ENCODE peak calls at places on chromosomes 1 and 21, in seven cellular contexts. One of them, this sample, is unnamed. For H3K4me1 and H3K9me3, the result is how much of the 10 kb centered on the place peaks cover.

GRCh38 chr21:44461438-44462089 is 6.3 kb downstream of the LRRC3 start:
- DNase-seq in sigmoid colon: peak
- DNase-seq in colonic mucosa: no peak
- DNase-seq in right lobe of liver: peak
- DNase-seq in adipocyte: no peak
- DNase-seq in CD8-positive, alpha-beta T cell: no peak
- DNase-seq in heart left ventricle: no peak
- DNase-seq in this sample: no peak

GRCh38 chr1:21773585-21773984 is 9.4 kb downstream of the USP48 start:
- DNase-seq in sigmoid colon: peak
- DNase-seq in adipocyte: no peak
- DNase-seq in colonic mucosa: no peak
- DNase-seq in right lobe of liver: no peak
- DNase-seq in CD8-positive, alpha-beta T cell: no peak
- DNase-seq in heart left ventricle: no peak
- DNase-seq in this sample: no peak

GRCh38 chr1:32503153-32503552 is 36.1 kb upstream of the ZBTB8A start:
- DNase-seq in sigmoid colon: no peak
- DNase-seq in right lobe of liver: no peak
- DNase-seq in adipocyte: no peak
- DNase-seq in CD8-positive, alpha-beta T cell: no peak
- DNase-seq in heart left ventricle: no peak
- DNase-seq in colonic mucosa: no peak
- DNase-seq in this sample: no peak

GRCh38 chr1:20710450-20711284 is 7.1 kb downstream of the KIF17 start:
- DNase-seq in right lobe of liver: no peak
- DNase-seq in heart left ventricle: no peak
- DNase-seq in adipocyte: no peak
- DNase-seq in colonic mucosa: no peak
- DNase-seq in sigmoid colon: no peak
- DNase-seq in CD8-positive, alpha-beta T cell: no peak
- DNase-seq in this sample: no peak

GRCh38 chr21:43278359-43278758 is 109.6 kb downstream of the CRYAA start:
- DNase-seq in CD8-positive, alpha-beta T cell: no peak
- DNase-seq in sigmoid colon: no peak
- DNase-seq in adipocyte: no peak
- DNase-seq in heart left ventricle: no peak
- DNase-seq in right lobe of liver: peak
- DNase-seq in colonic mucosa: no peak
- DNase-seq in this sample: no peak

GRCh38 chr1:9629445-9630201 is 21.9 kb upstream of the PIK3CD start:
- DNase-seq in right lobe of liver: peak
- DNase-seq in sigmoid colon: no peak
- DNase-seq in CD8-positive, alpha-beta T cell: peak
- DNase-seq in heart left ventricle: peak
- DNase-seq in adipocyte: no peak
- DNase-seq in colonic mucosa: peak
- DNase-seq in this sample: no peak

GRCh38 chr1:37556712-37557196 is at the start of gene DNALI1:
- DNase-seq in heart left ventricle: peak
- DNase-seq in adipocyte: peak
- DNase-seq in CD8-positive, alpha-beta T cell: no peak
- DNase-seq in colonic mucosa: peak
- DNase-seq in sigmoid colon: peak
- DNase-seq in right lobe of liver: peak
- DNase-seq in this sample: peak

GRCh38 chr1:179871940-179872339 is 5.7 kb downstream of the TOR1AIP2 start:
- DNase-seq in CD8-positive, alpha-beta T cell: no peak
- DNase-seq in heart left ventricle: no peak
- DNase-seq in adipocyte: no peak
- DNase-seq in right lobe of liver: no peak
- DNase-seq in sigmoid colon: no peak
- DNase-seq in colonic mucosa: no peak
- DNase-seq in this sample: no peak

GRCh38 chr21:35138665-35139381 is 89.7 kb upstream of the RUNX1 start:
- DNase-seq in CD8-positive, alpha-beta T cell: peak
- DNase-seq in adipocyte: peak
- DNase-seq in sigmoid colon: no peak
- DNase-seq in heart left ventricle: no peak
- DNase-seq in right lobe of liver: no peak
- DNase-seq in colonic mucosa: no peak
- DNase-seq in this sample: no peak

GRCh38 chr1:156675715-156676311 is 1.4 kb downstream of the NES start:
- DNase-seq in CD8-positive, alpha-beta T cell: no peak
- DNase-seq in adipocyte: peak
- DNase-seq in colonic mucosa: no peak
- DNase-seq in heart left ventricle: peak
- DNase-seq in sigmoid colon: no peak
- DNase-seq in right lobe of liver: no peak
- DNase-seq in this sample: no peak

GRCh38 chr1:235703516-235703915 is 53.9 kb upstream of the GNG4 start:
- DNase-seq in heart left ventricle: no peak
- DNase-seq in colonic mucosa: no peak
- DNase-seq in sigmoid colon: no peak
- DNase-seq in adipocyte: peak
- DNase-seq in CD8-positive, alpha-beta T cell: no peak
- DNase-seq in right lobe of liver: no peak
- DNase-seq in this sample: no peak

GRCh38 chr21:46376856-46377453 is 53.0 kb downstream of the PCNT start:
- DNase-seq in right lobe of liver: no peak
- DNase-seq in sigmoid colon: no peak
- DNase-seq in heart left ventricle: no peak
- DNase-seq in colonic mucosa: no peak
- DNase-seq in CD8-positive, alpha-beta T cell: no peak
- DNase-seq in adipocyte: no peak
- DNase-seq in this sample: no peak

GRCh38 chr21:46374761-46375389 is 50.9 kb downstream of the PCNT start:
- DNase-seq in sigmoid colon: no peak
- DNase-seq in CD8-positive, alpha-beta T cell: no peak
- DNase-seq in heart left ventricle: no peak
- DNase-seq in right lobe of liver: no peak
- DNase-seq in adipocyte: no peak
- DNase-seq in colonic mucosa: no peak
- DNase-seq in this sample: no peak

GRCh38 chr21:46376231-46376628 is 52.3 kb downstream of the PCNT start:
- DNase-seq in adipocyte: no peak
- DNase-seq in right lobe of liver: no peak
- DNase-seq in heart left ventricle: no peak
- DNase-seq in sigmoid colon: no peak
- DNase-seq in CD8-positive, alpha-beta T cell: no peak
- DNase-seq in colonic mucosa: no peak
- DNase-seq in this sample: no peak

GRCh38 chr21:46377789-46378188 is 53.8 kb downstream of the PCNT start:
- DNase-seq in right lobe of liver: no peak
- DNase-seq in adipocyte: no peak
- DNase-seq in sigmoid colon: no peak
- DNase-seq in heart left ventricle: no peak
- DNase-seq in CD8-positive, alpha-beta T cell: no peak
- DNase-seq in colonic mucosa: no peak
- DNase-seq in this sample: no peak

GRCh38 chr21:46375560-46376230 is 51.7 kb downstream of the PCNT start:
- DNase-seq in adipocyte: no peak
- DNase-seq in CD8-positive, alpha-beta T cell: no peak
- DNase-seq in colonic mucosa: no peak
- DNase-seq in sigmoid colon: peak
- DNase-seq in heart left ventricle: no peak
- DNase-seq in right lobe of liver: no peak
- DNase-seq in this sample: no peak
- H3K4me1 ChIP-seq in adipocyte: under half
- H3K4me1 ChIP-seq in CD8-positive, alpha-beta T cell: under half
- H3K4me1 ChIP-seq in colonic mucosa: under half
- H3K4me1 ChIP-seq in sigmoid colon: under half
- H3K4me1 ChIP-seq in heart left ventricle: under half
- H3K4me1 ChIP-seq in right lobe of liver: under half
- H3K4me1 ChIP-seq in this sample: under half

DNA sequence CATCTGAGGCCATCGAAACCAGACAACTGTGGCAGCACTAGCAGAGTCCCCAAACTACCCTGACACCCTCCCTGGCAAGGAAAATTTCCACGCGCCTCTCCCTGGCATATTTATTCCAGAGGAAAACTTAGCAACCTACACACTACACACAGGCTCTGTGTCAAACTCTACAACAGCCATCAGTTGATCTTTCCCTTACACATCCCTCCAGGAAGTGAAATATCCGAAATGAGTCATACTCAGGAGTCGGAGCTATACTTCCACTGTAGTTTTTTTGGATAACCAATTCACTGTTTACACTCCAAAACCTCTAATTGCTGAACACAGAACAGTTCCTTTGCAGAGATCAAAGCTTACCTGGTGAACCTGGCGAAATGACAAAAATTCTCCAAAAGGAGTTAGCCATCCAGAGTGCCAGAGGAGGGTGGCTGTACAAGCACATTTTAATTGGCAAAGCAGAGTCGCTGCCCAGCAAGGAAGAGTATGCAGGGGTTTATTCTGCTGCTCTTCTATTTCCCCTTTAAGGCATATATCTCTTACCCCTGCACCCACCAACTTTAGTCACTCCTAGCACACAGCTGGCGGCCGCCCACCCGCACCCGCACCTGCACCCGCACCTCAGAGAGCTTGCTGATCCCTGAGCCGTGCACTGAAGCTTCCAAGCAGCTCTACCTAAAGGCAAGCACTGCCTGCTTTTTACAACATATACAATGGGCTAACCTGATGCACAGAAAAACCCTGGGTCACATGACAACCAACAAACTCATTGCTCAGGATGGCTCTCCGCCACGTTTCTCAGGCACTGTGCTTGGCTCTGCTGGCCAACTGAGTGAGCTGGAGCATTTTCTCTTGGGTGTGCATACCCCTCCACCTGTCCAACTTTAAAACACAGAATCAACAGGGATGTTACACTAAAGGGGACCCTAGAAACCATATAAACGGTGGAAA is 54.9 kb downstream of the CAPZB start:
- DNase-seq in adipocyte: peak
- DNase-seq in CD8-positive, alpha-beta T cell: no peak
- DNase-seq in colonic mucosa: no peak
- DNase-seq in right lobe of liver: no peak
- DNase-seq in heart left ventricle: no peak
- DNase-seq in sigmoid colon: peak
- DNase-seq in this sample: no peak
- H3K9me3 ChIP-seq in adipocyte: under half
- H3K9me3 ChIP-seq in CD8-positive, alpha-beta T cell: under half
- H3K9me3 ChIP-seq in colonic mucosa: under half
- H3K9me3 ChIP-seq in right lobe of liver: under half
- H3K9me3 ChIP-seq in heart left ventricle: under half
- H3K9me3 ChIP-seq in sigmoid colon: under half
- H3K9me3 ChIP-seq in this sample: under half

GRCh38 chr1:212622467-212622866 is 13.9 kb downstream of the ATF3 start:
- DNase-seq in sigmoid colon: no peak
- DNase-seq in heart left ventricle: no peak
- DNase-seq in adipocyte: no peak
- DNase-seq in CD8-positive, alpha-beta T cell: no peak
- DNase-seq in colonic mucosa: no peak
- DNase-seq in right lobe of liver: no peak
- DNase-seq in this sample: no peak
- H3K4me1 ChIP-seq in sigmoid colon: under half
- H3K4me1 ChIP-seq in heart left ventricle: under half
- H3K4me1 ChIP-seq in adipocyte: under half
- H3K4me1 ChIP-seq in CD8-positive, alpha-beta T cell: under half
- H3K4me1 ChIP-seq in colonic mucosa: under half
- H3K4me1 ChIP-seq in right lobe of liver: under half
- H3K4me1 ChIP-seq in this sample: under half

GRCh38 chr1:248752119-248752931 is 3.2 kb downstream of the LYPD8 start:
- DNase-seq in adipocyte: no peak
- DNase-seq in right lobe of liver: peak
- DNase-seq in colonic mucosa: no peak
- DNase-seq in CD8-positive, alpha-beta T cell: no peak
- DNase-seq in heart left ventricle: no peak
- DNase-seq in sigmoid colon: no peak
- DNase-seq in this sample: no peak
- H3K9me3 ChIP-seq in adipocyte: under half
- H3K9me3 ChIP-seq in right lobe of liver: under half
- H3K9me3 ChIP-seq in colonic mucosa: under half
- H3K9me3 ChIP-seq in CD8-positive, alpha-beta T cell: under half
- H3K9me3 ChIP-seq in heart left ventricle: under half
- H3K9me3 ChIP-seq in sigmoid colon: under half
- H3K9me3 ChIP-seq in this sample: under half

This sample was measured in pancreas.